ENCODE peak calls at places on chromosome 2, in nine cellular contexts. C is adrenal gland, J is SW 1271, P is neuronal stem cell, K is NCI-H1417 treated with DMSO at 0.1 percent for 48 hours, T is activated T-cell treated with anti-CD3 and anti-CD28 coated beads for 1 hour, I is breast epithelium, U is NB4, V is endothelial cell. N is an unnamed sample.

GRCh38 chr2:1995987-1996386 is 251.7 kb upstream of the PXDN start:
- DNase-seq in C (no peak), J (no peak), P (no peak), K (no peak), T (no peak), I (no peak), U (peak), V (no peak), N (no peak)

GRCh38 chr2:80020061-80020460 is 284.5 kb downstream of the LRRTM1 start:
- DNase-seq in C (no peak), J (no peak), P (no peak), K (no peak), T (no peak), I (no peak), U (no peak), V (no peak), N (no peak)

GRCh38 chr2:137348301-137348700 is 583.0 kb downstream of the THSD7B start:
- DNase-seq in C (no peak), J (no peak), P (no peak), K (no peak), T (no peak), I (no peak), U (no peak), V (no peak), N (no peak)

GRCh38 chr2:10584843-10585475 is 104.8 kb downstream of the NOL10 start:
- DNase-seq in C (no peak), J (no peak), P (peak), K (no peak), T (no peak), I (no peak), U (no peak), V (no peak), N (no peak)

GRCh38 chr2:127382836-127383235 is 4.9 kb downstream of the MAP3K2 start:
- DNase-seq in C (no peak), J (no peak), P (no peak), K (no peak), T (no peak), I (no peak), U (no peak), V (no peak), N (no peak)

GRCh38 chr2:46917628-46918027 is 2.0 kb upstream of the MCFD2 start:
- DNase-seq in C (no peak), J (no peak), P (no peak), K (no peak), T (no peak), I (no peak), U (no peak), V (no peak), N (no peak)

GRCh38 chr2:175837046-175837445 is 165.0 kb downstream of the LNPK start:
- DNase-seq in C (peak), J (peak), P (no peak), K (no peak), T (no peak), I (no peak), U (peak), V (no peak), N (no peak)

GRCh38 chr2:109322111-109322510 is 193.1 kb downstream of the SH3RF3 start:
- DNase-seq in C (peak), J (no peak), P (no peak), K (no peak), T (no peak), I (peak), U (no peak), V (no peak), N (no peak)